ENCODE peak calls at places on chromosomes 11 and 22, in four cellular contexts. W is H1, M is osteocyte, Z is ovary. U is an unnamed sample.

GRCh38 chr11:36411202-36411640 is 98.9 kb downstream of the TRAF6 start:
- DNase-seq in W (no peak), M (no peak), Z (no peak), U (peak)

GRCh38 chr11:57219021-57219627 is 17.9 kb downstream of the APLNR start:
- DNase-seq in W (no peak), M (no peak), Z (no peak), U (no peak)

GRCh38 chr22:20578192-20578591 is 70.8 kb downstream of the MED15 start:
- DNase-seq in W (no peak), M (no peak), Z (no peak), U (no peak)

GRCh38 chr22:38618682-38619081 is 37.5 kb downstream of the FAM227A start:
- DNase-seq in W (no peak), M (no peak), Z (no peak), U (no peak)

GRCh38 chr11:84249344-84250135 is 963.4 kb upstream of the CCDC90B start:
- DNase-seq in W (no peak), M (no peak), Z (no peak), U (no peak)

GRCh38 chr22:47567126-47567730 is 804.8 kb downstream of the TBC1D22A start:
- DNase-seq in W (no peak), M (peak), Z (no peak), U (no peak)

GRCh38 chr11:1749787-1750351 is 526 bp downstream of the IFITM10 start:
- DNase-seq in W (no peak), M (peak), Z (no peak), U (peak)

GRCh38 chr22:24445481-24446290 is 18.3 kb downstream of the ADORA2A start:
- DNase-seq in W (no peak), M (no peak), Z (no peak), U (peak)

GRCh38 chr22:30694171-30694637 is 470 bp upstream of the OSBP2 start:
- DNase-seq in W (peak), M (no peak), Z (peak), U (peak)

GRCh38 chr11:26095340-26095739 is 236.6 kb upstream of the ANO3 start:
- DNase-seq in W (no peak), M (no peak), Z (no peak), U (no peak)

GRCh38 chr22:44179196-44179988 is 1.3 kb upstream of the PARVG start:
- DNase-seq in W (no peak), M (no peak), Z (no peak), U (no peak)

GRCh38 chr11:57983211-57983610 is 40.5 kb upstream of the OR9Q1 start:
- DNase-seq in W (no peak), M (no peak), Z (no peak), U (no peak)

GRCh38 chr11:27524155-27524554 is 17.6 kb upstream of the LIN7C start:
- DNase-seq in W (no peak), M (no peak), Z (no peak), U (no peak)

GRCh38 chr22:20766530-20766929 is 7.4 kb upstream of the SERPIND1 start:
- DNase-seq in W (no peak), M (no peak), Z (no peak), U (no peak)

GRCh38 chr11:9172394-9172793 is 81.0 kb upstream of the SCUBE2 start:
- DNase-seq in W (no peak), M (no peak), Z (no peak), U (no peak)

GRCh38 chr11:14422052-14422813 is 63.2 kb upstream of the RRAS2 start:
- DNase-seq in W (peak), M (peak), Z (peak), U (no peak)

GRCh38 chr22:50530857-50531545 is 1.2 kb upstream of the TYMP start:
- DNase-seq in W (no peak), M (peak), Z (no peak), U (peak)

GRCh38 chr11:76615950-76616349 is 54.6 kb downstream of the LRRC32 start:
- DNase-seq in W (no peak), M (no peak), Z (peak), U (no peak)

GRCh38 chr11:129861702-129862107 is 33.7 kb downstream of the NFRKB start:
- DNase-seq in W (peak), M (no peak), Z (peak), U (no peak)

GRCh38 chr11:72807021-72807693 is 7.1 kb upstream of the ATG16L2 start:
- DNase-seq in W (no peak), M (no peak), Z (no peak), U (no peak)

GRCh38 chr11:44528581-44528980 is 36.9 kb upstream of the CD82 start:
- DNase-seq in W (no peak), M (no peak), Z (no peak), U (no peak)
- TF ChIP-seq CTCF in W (no peak), M (no peak), Z (no peak), U (no peak)

DNA sequence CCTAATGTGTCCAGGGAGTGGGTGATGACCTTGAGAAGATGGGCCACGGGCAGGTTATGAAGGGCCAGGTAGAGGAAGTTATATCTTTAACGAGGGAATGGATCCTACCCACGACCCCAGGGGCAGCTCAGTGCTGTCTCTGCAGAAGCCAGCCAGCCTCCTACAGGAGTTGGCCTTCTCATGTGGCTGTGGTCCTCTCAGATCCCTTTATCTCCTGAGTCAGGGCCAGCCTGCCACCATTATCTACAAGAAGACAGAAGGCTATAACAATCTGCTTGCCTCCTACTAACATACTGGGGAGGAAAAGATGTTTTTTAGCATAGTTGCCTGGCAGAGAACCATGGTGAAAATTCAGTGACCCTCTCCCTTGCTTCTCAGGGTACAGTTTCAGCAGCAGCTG is 7.0 kb upstream of the YWHAH start:
- DNase-seq in W (no peak), M (no peak), Z (no peak), U (no peak)
- TF ChIP-seq CTCF in W (no peak), M (no peak), Z (no peak), U (no peak)

GRCh38 chr11:12052676-12053605 is 44.5 kb upstream of the DKK3 start:
- DNase-seq in W (no peak), M (peak), Z (no peak), U (peak)
- TF ChIP-seq CTCF in W (peak), M (peak), Z (no peak), U (no peak)

GRCh38 chr11:20070459-20070858 is 89.8 kb downstream of the DBX1 start:
- DNase-seq in W (no peak), M (no peak), Z (no peak), U (no peak)
- TF ChIP-seq CTCF in W (no peak), M (no peak), Z (no peak), U (no peak)

DNA sequence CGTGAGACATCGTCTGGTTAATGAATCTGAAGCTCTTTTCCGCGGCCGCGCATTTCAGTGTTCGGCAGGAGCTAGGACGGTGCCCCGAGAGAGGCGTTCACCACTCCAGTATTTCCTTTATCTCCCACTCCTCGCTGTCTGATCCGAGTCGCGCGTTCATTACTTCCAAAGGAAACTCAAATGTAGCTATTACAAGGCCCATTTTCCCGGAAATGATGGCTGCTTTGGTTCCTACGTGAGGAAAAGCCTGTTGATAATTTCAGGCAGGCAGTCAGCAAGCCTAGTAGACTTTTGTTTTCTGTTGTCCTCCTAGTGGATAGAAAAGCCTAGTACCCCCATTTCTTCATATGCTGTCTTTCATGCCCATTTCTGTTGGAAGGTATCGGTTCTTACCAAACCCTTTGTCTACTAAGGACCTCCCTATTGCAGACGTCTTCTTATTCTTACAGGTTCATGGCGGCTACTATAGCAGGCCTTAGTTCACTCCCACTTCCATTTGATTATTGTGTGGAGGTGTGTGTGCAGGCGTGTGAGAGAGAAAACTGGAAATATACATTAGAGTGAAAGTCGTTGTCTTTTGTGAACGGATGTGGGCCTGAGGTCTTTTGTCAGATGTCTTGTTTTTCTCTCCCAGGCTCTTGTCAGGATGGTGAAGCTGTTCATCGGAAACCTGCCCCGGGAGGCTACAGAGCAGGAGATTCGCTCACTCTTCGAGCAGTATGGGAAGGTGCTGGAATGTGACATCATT is 737 bp downstream of the RBM4 start:
- DNase-seq in W (no peak), M (no peak), Z (no peak), U (no peak)
- TF ChIP-seq CTCF in W (no peak), M (peak), Z (no peak), U (no peak)

DNA sequence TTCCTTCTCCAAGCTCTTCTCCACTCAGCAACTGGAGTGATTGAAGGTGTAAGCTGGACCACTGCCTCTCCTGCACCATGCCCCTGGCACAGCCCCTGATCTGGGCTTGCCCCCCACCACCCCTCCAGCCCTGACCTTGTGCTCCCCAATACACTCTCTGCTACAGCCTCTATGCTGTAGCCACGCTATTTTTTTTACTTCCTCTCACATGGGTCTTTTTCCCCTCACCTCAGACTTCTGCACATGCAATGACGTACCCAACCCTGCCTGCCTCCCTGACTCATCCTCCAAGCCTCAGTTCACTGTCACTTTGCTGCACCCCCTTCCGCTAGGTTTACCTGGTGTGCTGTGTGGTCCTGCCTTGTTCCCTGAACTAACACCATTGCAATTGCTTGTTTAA is 9.0 kb downstream of the CSNK2A3 start:
- DNase-seq in W (no peak), M (peak), Z (no peak), U (no peak)
- TF ChIP-seq CTCF in W (no peak), M (no peak), Z (no peak), U (no peak)

GRCh38 chr11:66068923-66069714 is 953 bp upstream of the PACS1 start:
- DNase-seq in W (no peak), M (peak), Z (peak), U (peak)
- TF ChIP-seq CTCF in W (peak), M (peak), Z (no peak), U (peak)

U was measured in GM13977.